ENCODE peak calls at places on chromosomes 2 and 18, in six cellular contexts. W, P, C, I, R and H are unnamed samples.

GRCh38 chr2:102010767-102011351 is 19.1 kb downstream of the IL1R2 start:
- DNase-seq in I (no peak), P (peak), R (no peak), C (no peak), W (no peak), H (no peak)

GRCh38 chr2:46471-47345 is at the start of gene FAM110C:
- DNase-seq in R (peak), C (peak), P (no peak), I (peak), W (no peak), H (no peak)

GRCh38 chr2:200694071-200694470 is 108.3 kb downstream of the AOX1 start:
- DNase-seq in C (no peak), W (no peak), R (no peak), I (peak), P (no peak), H (no peak)

GRCh38 chr2:241947004-241947350 is 77.4 kb downstream of the RTP5 start:
- DNase-seq in I (no peak), C (no peak), W (no peak), R (no peak), P (no peak), H (no peak)

GRCh38 chr2:237474511-237474911 is 12.5 kb upstream of the MLPH start:
- DNase-seq in W (no peak), I (no peak), C (no peak), R (no peak), P (no peak), H (no peak)

GRCh38 chr2:11716689-11717321 is 29.6 kb upstream of the LPIN1 start:
- DNase-seq in I (peak), C (no peak), P (no peak), R (no peak), W (no peak), H (no peak)

GRCh38 chr2:69132960-69133590 is 120.1 kb downstream of the ANTXR1 start:
- DNase-seq in W (no peak), C (no peak), I (no peak), R (no peak), P (no peak), H (no peak)

GRCh38 chr2:229927817-229928321 is 5.6 kb downstream of the FBXO36 start:
- DNase-seq in C (no peak), W (no peak), P (no peak), R (no peak), I (peak), H (no peak)

GRCh38 chr2:218162817-218163216 is 3.9 kb downstream of the CXCR1 start:
- DNase-seq in P (no peak), R (no peak), C (no peak), W (no peak), I (no peak), H (no peak)

GRCh38 chr18:39647627-39648502 is 2082.3 kb upstream of the CELF4 start:
- DNase-seq in R (peak), P (no peak), C (no peak), W (no peak), I (peak), H (no peak)

GRCh38 chr18:12679183-12679786 is 21.4 kb upstream of the SPIRE1 start:
- DNase-seq in R (no peak), P (peak), I (peak), W (peak), C (no peak), H (no peak)

GRCh38 chr2:199455533-199456382 is 2.0 kb downstream of the SATB2 start:
- DNase-seq in C (no peak), R (peak), P (peak), W (no peak), I (peak), H (no peak)

GRCh38 chr2:75199428-75200011 is at the start of gene TACR1:
- DNase-seq in I (peak), W (no peak), R (peak), C (peak), P (peak), H (no peak)

GRCh38 chr18:10072659-10073309 is 159.0 kb downstream of the VAPA start:
- DNase-seq in I (peak), R (no peak), P (peak), W (no peak), C (no peak), H (no peak)

GRCh38 chr2:171432969-171433762 is 624 bp downstream of the METTL8 start:
- DNase-seq in W (peak), P (peak), C (no peak), R (peak), I (peak), H (no peak)

GRCh38 chr2:46340740-46341420 is 43.7 kb downstream of the EPAS1 start:
- DNase-seq in W (no peak), C (no peak), P (no peak), R (no peak), I (no peak), H (no peak)

GRCh38 chr2:72090781-72091482 is 56.7 kb downstream of the CYP26B1 start:
- DNase-seq in W (no peak), R (no peak), I (no peak), C (no peak), P (no peak), H (no peak)

GRCh38 chr2:226799976-226800940 is 638 bp upstream of the IRS1 start:
- DNase-seq in R (peak), C (peak), I (peak), P (no peak), W (no peak), H (no peak)

GRCh38 chr2:24409700-24410556 is 49.6 kb upstream of the ITSN2 start:
- DNase-seq in P (peak), I (peak), C (peak), R (peak), W (peak), H (no peak)

GRCh38 chr2:11239718-11240462 is 84.6 kb downstream of the SLC66A3 start:
- DNase-seq in I (peak), C (no peak), W (no peak), R (no peak), P (no peak), H (no peak)

GRCh38 chr18:58887613-58887963 is 22.9 kb downstream of the ZNF532 start:
- DNase-seq in P (peak), I (peak), W (peak), C (no peak), R (no peak), H (no peak)

GRCh38 chr2:241088791-241089732 is 13.0 kb downstream of the MTERF4 start:
- DNase-seq in W (no peak), I (no peak), C (no peak), P (no peak), R (no peak), H (no peak)

GRCh38 chr2:167292430-167293171 is 404.3 kb downstream of the XIRP2 start:
- DNase-seq in R (peak), P (peak), C (peak), I (peak), W (peak), H (no peak)

GRCh38 chr2:31967790-31968189 is 43.0 kb downstream of the MEMO1 start:
- DNase-seq in W (no peak), P (no peak), C (no peak), I (peak), R (no peak), H (no peak)

GRCh38 chr2:167240671-167241070 is 352.4 kb downstream of the XIRP2 start:
- DNase-seq in P (no peak), I (peak), R (no peak), W (no peak), C (no peak), H (no peak)

GRCh38 chr2:168210898-168211570 is 36.4 kb downstream of the STK39 start:
- DNase-seq in P (peak), I (peak), W (no peak), C (peak), R (no peak), H (no peak)

GRCh38 chr2:26067980-26068507 is 34.2 kb downstream of the RAB10 start:
- DNase-seq in R (no peak), P (no peak), I (no peak), W (no peak), C (no peak), H (no peak)

GRCh38 chr2:46216213-46216612 is 81.0 kb upstream of the EPAS1 start:
- DNase-seq in I (peak), R (no peak), P (no peak), W (no peak), C (no peak), H (no peak)

GRCh38 chr2:96174251-96175144 is 29.3 kb upstream of the DUSP2 start:
- DNase-seq in C (peak), I (peak), W (peak), R (peak), P (peak), H (no peak)

GRCh38 chr2:219461061-219461514 is 26.4 kb downstream of the SPEG start:
- DNase-seq in P (no peak), W (no peak), I (no peak), R (no peak), C (no peak), H (no peak)

GRCh38 chr18:55983433-55983832 is 395.4 kb upstream of the TCF4 start:
- DNase-seq in R (no peak), C (no peak), W (no peak), P (no peak), I (no peak), H (no peak)

GRCh38 chr2:65700004-65700651 is 267.7 kb upstream of the SPRED2 start:
- DNase-seq in R (no peak), W (no peak), P (no peak), I (no peak), C (no peak), H (no peak)

GRCh38 chr2:201366166-201366565 is 9.0 kb upstream of the FLACC1 start:
- DNase-seq in C (no peak), I (peak), P (no peak), W (no peak), R (no peak), H (no peak)

GRCh38 chr2:108908717-108909077 is 80.3 kb downstream of the EDAR start:
- DNase-seq in P (no peak), W (no peak), I (no peak), R (no peak), C (no peak), H (no peak)

GRCh38 chr2:113886479-113887383 is 3.2 kb upstream of the ACTR3 start:
- DNase-seq in I (peak), R (no peak), W (no peak), C (no peak), P (peak), H (peak)